ENCODE peak calls at places on chromosomes 13 and 19, in four cellular contexts. X is IMR-90, K is H9, D is mammary epithelial cell. H is an unnamed sample.

GRCh38 chr19:6663236-6664187 is 6.4 kb downstream of the TNFSF14 start:
- DNase-seq in K (no peak), D (peak), X (no peak), H (no peak)

GRCh38 chr13:97000295-97000925 is 6.1 kb upstream of the OXGR1 start:
- DNase-seq in D (no peak), K (no peak), X (peak), H (no peak)

GRCh38 chr19:14826006-14826405 is 9.0 kb downstream of the OR7A5 start:
- DNase-seq in D (peak), K (no peak), X (no peak), H (no peak)

GRCh38 chr13:71408416-71408815 is 458.6 kb downstream of the DACH1 start:
- DNase-seq in K (no peak), D (peak), X (no peak), H (no peak)

GRCh38 chr13:66219493-66219892 is 1010.6 kb downstream of the PCDH9 start:
- DNase-seq in K (no peak), X (no peak), D (no peak), H (no peak)

GRCh38 chr13:52837850-52838249 is 10.6 kb downstream of the PCDH8 start:
- DNase-seq in D (no peak), K (no peak), X (no peak), H (no peak)

GRCh38 chr19:12521996-12522395 is 29.3 kb downstream of the ZNF564 start:
- DNase-seq in D (no peak), K (peak), X (no peak), H (peak)

GRCh38 chr13:86608739-86609138 is 809.5 kb upstream of the SLITRK6 start:
- DNase-seq in K (no peak), X (no peak), D (no peak), H (no peak)

GRCh38 chr13:40662866-40663265 is 3.6 kb downstream of the FOXO1 start:
- DNase-seq in X (no peak), D (no peak), K (no peak), H (peak)

GRCh38 chr19:43759515-43759914 is 4.8 kb upstream of the SMG9 start:
- DNase-seq in X (peak), D (peak), K (no peak), H (peak)

GRCh38 chr13:59728896-59729545 is 434.7 kb downstream of the DIAPH3 start:
- DNase-seq in D (no peak), K (no peak), X (no peak), H (no peak)

GRCh38 chr13:39414339-39414738 is 188.7 kb downstream of the LHFPL6 start:
- DNase-seq in D (no peak), X (no peak), K (no peak), H (no peak)
- H3K9ac ChIP-seq in D (no peak), X (no peak), K (no peak), H (no peak)

GRCh38 chr19:41161903-41162302 is 31.1 kb upstream of the CYP2S1 start:
- DNase-seq in X (no peak), D (no peak), K (peak), H (peak)

GRCh38 chr19:41159861-41160260 is 33.2 kb upstream of the CYP2S1 start:
- DNase-seq in X (no peak), D (no peak), K (no peak), H (no peak)

GRCh38 chr19:41154060-41154459 is 39.0 kb upstream of the CYP2S1 start:
- DNase-seq in D (no peak), K (no peak), X (no peak), H (no peak)

GRCh38 chr19:41156207-41156606 is 36.8 kb upstream of the CYP2S1 start:
- DNase-seq in D (no peak), K (no peak), X (no peak), H (no peak)
- TF ChIP-seq CTCF in D (peak), K (peak), X (no peak), H (peak)

GRCh38 chr13:113582841-113583631 is 1.5 kb upstream of the TFDP1 start:
- DNase-seq in X (no peak), K (peak), D (no peak), H (peak)

GRCh38 chr13:113584205-113584869 is at the start of gene TFDP1:
- DNase-seq in X (peak), D (peak), K (peak), H (peak)

GRCh38 chr13:113586661-113587479 is 2.3 kb downstream of the TFDP1 start:
- DNase-seq in K (no peak), D (no peak), X (no peak), H (peak)

GRCh38 chr13:113585828-113586355 is 1.3 kb downstream of the TFDP1 start:
- DNase-seq in K (no peak), X (no peak), D (no peak), H (peak)

DNA sequence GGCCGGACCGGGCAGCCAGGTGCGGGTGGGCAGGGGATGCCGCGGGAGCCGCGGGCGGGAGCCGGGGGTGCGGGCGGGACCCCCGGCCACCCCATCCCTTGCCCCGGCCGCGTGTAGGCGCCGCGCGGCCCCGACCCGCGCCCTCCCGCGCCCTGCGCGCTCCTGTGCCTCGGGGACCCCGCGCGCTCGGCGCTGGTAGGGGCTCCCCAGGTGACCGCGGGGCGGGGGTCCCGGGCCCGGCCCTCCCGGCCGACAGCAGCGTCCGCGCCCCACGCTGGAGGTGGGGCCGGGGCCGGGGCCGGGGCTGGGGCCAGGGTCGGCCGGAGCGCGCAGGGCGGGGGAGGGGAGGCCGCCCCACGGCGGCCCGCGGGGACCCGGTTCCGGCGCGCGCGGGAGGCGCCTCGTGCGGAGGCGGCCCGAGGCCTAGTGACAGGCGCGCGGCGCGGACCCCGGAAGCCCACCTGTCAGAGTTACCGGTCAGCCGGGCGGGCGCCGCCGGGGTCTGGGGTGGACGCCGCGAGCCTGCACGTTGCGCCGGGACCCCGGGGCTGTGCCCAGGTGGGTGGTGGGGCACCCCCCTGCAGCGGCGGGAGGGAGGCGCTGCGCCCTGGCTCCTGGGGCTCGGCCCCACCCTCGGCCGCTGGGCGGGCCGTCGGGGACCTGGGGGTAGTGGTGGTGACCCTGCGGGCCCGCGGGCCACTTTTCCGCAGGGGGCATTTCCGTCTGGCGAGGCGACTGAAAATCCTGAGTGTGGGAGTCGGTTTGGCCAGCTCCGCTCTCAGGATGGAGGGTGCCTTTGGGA is 518 bp downstream of the TFDP1 start:
- DNase-seq in K (peak), X (no peak), D (peak), H (peak)
- H3K9ac ChIP-seq in K (no peak), X (peak), D (peak), H (peak)

GRCh38 chr13:46555722-46556121 is 2.8 kb downstream of the LRCH1 start:
- DNase-seq in D (no peak), X (no peak), K (no peak), H (no peak)
- TF ChIP-seq CTCF in D (no peak), X (no peak), K (no peak), H (no peak)

GRCh38 chr13:42041684-42042035 is 6.8 kb upstream of the DGKH start:
- DNase-seq in D (peak), K (peak), X (peak), H (peak)

GRCh38 chr13:42040730-42041016 is 7.8 kb upstream of the DGKH start:
- DNase-seq in K (no peak), X (no peak), D (no peak), H (no peak)

GRCh38 chr13:42039457-42039945 is 8.9 kb upstream of the DGKH start:
- DNase-seq in K (no peak), D (no peak), X (no peak), H (peak)

GRCh38 chr13:42039946-42040729 is 8.3 kb upstream of the DGKH start:
- DNase-seq in X (peak), K (peak), D (peak), H (peak)

GRCh38 chr13:42041017-42041683 is 7.3 kb upstream of the DGKH start:
- DNase-seq in D (peak), X (peak), K (peak), H (peak)
- H3K9ac ChIP-seq in D (peak), X (peak), K (peak), H (peak)

GRCh38 chr13:109275848-109276247 is 510.5 kb downstream of the IRS2 start:
- DNase-seq in D (peak), K (peak), X (no peak), H (peak)
- TF ChIP-seq CTCF in D (peak), K (peak), X (no peak), H (peak)

GRCh38 chr19:39384839-39385568 is 5.9 kb downstream of the PAF1 start:
- DNase-seq in D (no peak), K (no peak), X (no peak), H (no peak)
- H3K9ac ChIP-seq in D (no peak), K (no peak), X (no peak), H (no peak)

DNA sequence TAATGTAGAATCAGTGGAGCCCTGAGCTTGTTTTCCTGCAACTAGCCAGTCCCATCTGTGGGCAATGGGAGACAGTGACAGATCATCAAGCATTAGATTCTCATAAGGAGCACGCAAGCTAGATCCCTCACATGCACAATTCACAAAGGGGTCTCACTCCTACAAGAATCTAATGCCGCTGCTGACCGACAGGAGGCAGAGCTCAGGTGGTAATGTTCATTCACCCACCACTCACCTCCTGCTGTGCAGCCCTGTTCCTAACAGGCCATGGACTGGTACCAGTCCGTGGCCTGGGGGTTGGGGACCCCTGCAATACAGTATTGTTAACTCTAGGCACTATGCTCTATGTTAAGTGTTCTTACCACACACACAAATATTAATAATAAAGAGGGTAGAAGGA is 362.8 kb downstream of the RBM26 start:
- DNase-seq in X (no peak), D (no peak), K (no peak), H (no peak)
- TF ChIP-seq CTCF in X (no peak), D (no peak), K (peak), H (no peak)

DNA sequence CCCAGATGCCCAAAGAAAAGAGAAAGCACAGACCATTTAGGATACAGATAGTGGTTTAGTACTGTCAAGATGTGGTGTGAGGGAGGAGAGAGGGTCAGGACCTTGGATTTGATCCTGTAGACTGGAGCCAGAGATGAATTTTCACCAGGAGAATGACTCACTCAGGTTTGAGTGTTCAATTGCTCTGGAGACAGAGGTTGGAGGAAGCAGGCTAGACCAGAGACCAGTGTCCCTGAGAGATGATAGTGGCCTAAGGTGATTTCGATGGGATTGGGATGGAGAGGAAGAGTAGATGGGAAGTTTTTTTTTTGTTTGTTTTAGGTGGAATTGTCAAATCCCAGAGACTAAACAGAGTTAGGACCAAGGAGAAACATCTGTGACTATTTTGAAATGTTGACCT is 2.3 kb downstream of the CEBPG start:
- DNase-seq in K (no peak), X (peak), D (peak), H (no peak)
- H3K9ac ChIP-seq in K (no peak), X (no peak), D (no peak), H (no peak)

GRCh38 chr13:110812111-110812868 is 98.8 kb downstream of the ING1 start:
- DNase-seq in X (no peak), K (peak), D (no peak), H (peak)

GRCh38 chr13:110812869-110813645 is 99.6 kb downstream of the ING1 start:
- DNase-seq in K (no peak), X (no peak), D (no peak), H (no peak)

GRCh38 chr13:110815471-110816204 is 99.2 kb downstream of the ANKRD10 start:
- DNase-seq in K (no peak), D (peak), X (no peak), H (no peak)

GRCh38 chr13:110811751-110812110 is 98.2 kb downstream of the ING1 start:
- DNase-seq in D (no peak), K (no peak), X (no peak), H (no peak)

DNA sequence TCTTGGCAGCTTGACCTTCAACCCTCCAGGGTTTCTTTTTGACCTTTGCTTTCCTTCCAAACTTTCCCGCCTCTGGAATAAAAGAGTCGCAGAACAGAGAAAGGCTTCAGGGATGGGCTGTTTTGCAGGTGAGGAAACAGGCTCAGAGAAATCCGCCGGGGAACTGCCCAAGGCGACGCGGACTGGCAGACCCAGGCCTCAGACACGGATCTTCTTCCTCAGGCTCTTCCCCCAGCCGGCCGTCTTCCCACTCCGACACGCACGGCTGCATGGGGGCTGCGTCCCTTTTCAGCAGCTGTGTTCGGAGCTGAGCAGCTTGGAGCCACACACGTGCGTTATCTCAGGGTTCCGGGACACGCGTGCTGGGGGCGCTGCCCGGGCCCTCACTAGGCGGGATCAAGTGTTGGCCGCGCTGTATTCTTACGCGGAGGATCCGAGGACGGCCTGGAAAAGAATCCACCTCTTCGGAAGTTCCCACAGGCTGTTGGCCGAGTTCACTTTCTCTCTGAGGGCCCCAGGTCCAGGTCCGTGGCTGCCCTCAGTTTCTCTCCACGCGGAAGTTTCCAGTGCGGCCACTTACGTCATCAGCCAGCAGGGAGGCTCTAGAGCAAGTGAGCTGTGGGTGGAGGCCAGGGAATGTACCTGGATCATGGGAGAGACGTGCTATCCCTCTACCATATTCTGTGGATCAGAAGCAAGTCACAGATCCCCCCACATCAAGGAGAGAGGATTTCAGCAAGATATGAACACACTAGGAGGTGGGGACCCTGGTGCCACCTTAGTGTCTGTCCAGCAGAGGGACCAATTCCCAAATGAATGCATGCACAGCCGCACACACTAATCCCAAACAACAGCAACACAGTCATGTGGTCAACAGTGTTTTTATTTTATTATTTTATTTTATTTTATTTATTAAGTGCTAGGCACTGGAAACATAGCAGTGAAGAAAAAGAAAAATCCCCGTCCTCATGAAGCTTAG is 100.4 kb downstream of the ING1 start:
- DNase-seq in D (no peak), X (no peak), K (no peak), H (no peak)
- TF ChIP-seq CTCF in D (no peak), X (no peak), K (peak), H (peak)